ENCODE peak calls at places on chromosomes 6 and 20, in ten cellular contexts. G is astrocyte, J is hepatocyte, F is heart left ventricle, M is psoas muscle, O is SK-N-SH, N is lung, I is esophagus squamous epithelium, Q is adrenal gland, R is brain microvascular endothelial cell. T is an unnamed sample.

GRCh38 chr20:7232796-7233195 is 465.3 kb downstream of the BMP2 start:
- DNase-seq in G (no peak), J (no peak), F (no peak), M (no peak), O (no peak), N (no peak), I (no peak), Q (no peak), R (no peak), T (no peak)

GRCh38 chr6:37554480-37554819 is 54.8 kb upstream of the CCDC167 start:
- DNase-seq in G (peak; percentile 66), J (no peak), F (no peak), M (no peak), O (no peak), N (no peak), I (no peak), Q (no peak), R (peak; percentile 26), T (no peak)

GRCh38 chr20:49656304-49656703 is 57.4 kb downstream of the B4GALT5 start:
- DNase-seq in G (peak; percentile 26), J (no peak), F (no peak), M (no peak), O (no peak), N (peak; percentile 56), I (no peak), Q (no peak), R (no peak), T (no peak)

GRCh38 chr6:47163536-47163935 is 121.4 kb upstream of the ADGRF1 start:
- DNase-seq in G (no peak), J (no peak), F (no peak), M (no peak), O (no peak), N (no peak), I (no peak), Q (no peak), R (no peak), T (no peak)

GRCh38 chr20:1022871-1023270 is 20.8 kb upstream of the RSPO4 start:
- DNase-seq in G (no peak), J (no peak), F (no peak), M (no peak), O (no peak), N (no peak), I (no peak), Q (no peak), R (no peak), T (no peak)

GRCh38 chr6:29553268-29554057 is 6.1 kb downstream of the UBD start:
- DNase-seq in G (peak; percentile 9), J (peak; percentile 88), F (peak; percentile 31), M (peak; percentile 82), O (peak; percentile 53), N (peak; percentile 77), I (no peak), Q (peak; percentile 56), R (peak; percentile 66), T (no peak)

GRCh38 chr6:30589754-30590358 is 18.6 kb downstream of the ABCF1 start:
- DNase-seq in G (no peak), J (no peak), F (no peak), M (no peak), O (no peak), N (no peak), I (no peak), Q (no peak), R (no peak), T (no peak)

GRCh38 chr6:65229768-65230167 is 477.3 kb downstream of the EYS start:
- DNase-seq in G (peak; percentile 16), J (no peak), F (no peak), M (no peak), O (no peak), N (no peak), I (no peak), Q (no peak), R (no peak), T (no peak)

GRCh38 chr6:34333858-34334257 is 58.6 kb downstream of the NUDT3 start:
- DNase-seq in G (no peak), J (no peak), F (peak; percentile 58), M (peak; percentile 55), O (no peak), N (no peak), I (no peak), Q (no peak), R (no peak), T (no peak)
- H3K36me3 ChIP-seq in G (peaks cover 3% of the 10 kb centered on the region), J (no peaks in the 10 kb centered on the region), F (peaks cover 7% of the 10 kb centered on the region), M (no peaks in the 10 kb centered on the region), O (peaks cover 24% of the 10 kb centered on the region), N (peaks cover 2% of the 10 kb centered on the region), I (no peaks in the 10 kb centered on the region), Q (no peaks in the 10 kb centered on the region), R (no peaks in the 10 kb centered on the region), T (peaks cover 2% of the 10 kb centered on the region)

GRCh38 chr20:56627122-56628014 is 1.7 kb upstream of the TFAP2C start:
- DNase-seq in G (no peak), J (no peak), F (no peak), M (no peak), O (peak; percentile 26), N (no peak), I (no peak), Q (no peak), R (no peak), T (no peak)

GRCh38 chr20:56625837-56626236 is 3.3 kb upstream of the TFAP2C start:
- DNase-seq in G (no peak), J (no peak), F (no peak), M (no peak), O (no peak), N (no peak), I (no peak), Q (no peak), R (no peak), T (no peak)

GRCh38 chr20:56626367-56627121 is 2.6 kb upstream of the TFAP2C start:
- DNase-seq in G (no peak), J (peak; percentile 71), F (no peak), M (no peak), O (peak; percentile 74), N (no peak), I (no peak), Q (peak; percentile 24), R (no peak), T (no peak)

GRCh38 chr20:56628015-56628872 is 862 bp upstream of the TFAP2C start:
- DNase-seq in G (no peak), J (peak; percentile 35), F (no peak), M (no peak), O (peak; percentile 32), N (no peak), I (no peak), Q (no peak), R (no peak), T (no peak)

DNA sequence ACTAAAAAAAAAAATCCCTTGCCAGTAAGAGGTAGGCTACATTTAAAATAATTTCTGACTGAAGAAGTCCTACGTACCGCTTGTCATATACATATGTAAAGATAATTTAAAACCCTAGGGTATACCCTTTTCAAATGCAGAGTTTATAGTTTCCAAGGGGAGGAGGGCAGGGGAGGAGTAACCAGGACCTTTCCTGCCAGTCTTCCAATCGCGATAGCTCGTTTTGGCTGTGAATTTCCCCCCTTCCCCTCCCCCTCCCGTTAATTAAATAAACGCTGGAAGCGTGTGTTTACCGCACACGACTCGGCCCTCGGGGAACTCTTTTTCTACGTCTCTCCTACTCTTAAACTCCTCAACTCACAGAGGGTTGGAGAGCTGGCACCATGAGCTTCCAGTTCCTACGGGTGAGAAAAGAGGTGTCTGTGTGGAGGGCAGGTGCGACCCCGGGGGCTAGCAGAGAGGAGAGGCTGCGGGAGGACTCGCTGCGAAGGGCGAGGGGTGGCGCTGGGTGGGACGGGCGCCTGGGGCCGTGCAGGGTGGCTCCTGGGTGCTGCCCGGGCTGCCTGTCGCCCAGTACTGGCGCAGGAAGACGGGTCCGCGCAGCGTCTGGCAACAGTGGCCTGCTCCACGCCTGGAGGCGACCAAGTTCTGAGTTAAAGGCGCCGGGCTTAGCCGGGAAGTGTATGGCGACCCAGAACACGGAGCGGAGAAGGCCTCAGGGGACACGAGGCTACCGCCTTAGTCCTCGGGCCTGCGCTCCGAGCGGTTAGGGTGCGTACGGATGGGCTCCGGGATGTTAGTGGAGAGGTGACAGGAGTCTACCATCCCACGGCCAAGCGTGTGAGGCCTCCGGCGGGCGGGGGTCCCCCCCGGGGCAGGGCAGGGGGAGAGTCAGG is 4.1 kb upstream of the TFAP2C start:
- DNase-seq in G (no peak), J (no peak), F (no peak), M (no peak), O (peak; percentile 23), N (no peak), I (no peak), Q (no peak), R (no peak), T (no peak)
- H3K4me3 ChIP-seq in G (no peak overlapping the region), J (no peak overlapping the region), F (no peak overlapping the region), M (no peak overlapping the region), O (no peak overlapping the region), N (no peak overlapping the region), I (no peak overlapping the region), Q (no peak overlapping the region), R (no peak overlapping the region), T (no peak overlapping the region)

DNA sequence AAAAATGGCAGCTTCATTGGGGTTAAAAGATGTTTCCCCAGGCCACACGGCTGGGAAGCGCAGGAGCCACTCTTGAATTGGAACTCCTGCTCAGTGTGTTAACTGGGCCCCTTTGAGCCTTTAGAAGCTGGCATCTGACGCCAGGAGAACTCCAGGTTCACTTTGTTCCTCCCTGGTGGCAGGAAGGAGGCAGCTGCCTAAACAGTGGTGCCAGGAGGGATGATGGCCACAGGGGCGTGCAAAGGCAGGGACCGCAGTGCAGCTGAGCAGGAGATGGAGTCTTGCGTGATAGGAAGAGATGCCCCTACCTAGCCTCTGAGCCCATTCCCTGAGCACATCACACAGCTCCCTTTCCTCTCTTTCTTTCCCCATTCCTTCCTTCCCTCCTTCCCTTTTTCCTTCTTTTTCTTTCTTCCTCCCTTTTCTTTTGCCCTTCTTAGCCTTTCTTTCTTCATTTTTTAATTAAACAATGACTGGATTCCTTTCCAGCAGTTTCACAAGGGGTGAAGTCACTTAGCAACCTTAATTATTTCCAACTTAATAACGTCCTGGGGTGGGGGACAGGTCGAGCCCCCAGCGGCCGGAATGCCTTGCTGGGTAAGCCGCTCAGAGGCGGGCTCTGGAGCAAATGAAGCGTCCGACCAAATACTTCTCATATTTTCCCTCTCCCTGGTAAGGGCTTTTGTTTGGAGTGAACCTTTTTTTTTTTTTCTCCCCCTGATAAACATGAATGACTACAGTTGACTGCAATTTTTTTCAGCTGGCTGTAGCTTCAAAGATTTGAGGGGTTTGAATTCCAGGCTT is 20.8 kb upstream of the BMP7 start:
- DNase-seq in G (no peak), J (peak; percentile 36), F (no peak), M (no peak), O (no peak), N (no peak), I (no peak), Q (no peak), R (no peak), T (no peak)
- H3K27me3 ChIP-seq in G (peaks cover 61% of the 10 kb centered on the region), J (no peaks in the 10 kb centered on the region), F (peaks cover 73% of the 10 kb centered on the region), M (no peaks in the 10 kb centered on the region), O (no peaks in the 10 kb centered on the region), N (no peaks in the 10 kb centered on the region), I (peaks cover 76% of the 10 kb centered on the region), Q (peaks cover 14% of the 10 kb centered on the region), R (peaks cover 44% of the 10 kb centered on the region), T (peaks cover 27% of the 10 kb centered on the region)

DNA sequence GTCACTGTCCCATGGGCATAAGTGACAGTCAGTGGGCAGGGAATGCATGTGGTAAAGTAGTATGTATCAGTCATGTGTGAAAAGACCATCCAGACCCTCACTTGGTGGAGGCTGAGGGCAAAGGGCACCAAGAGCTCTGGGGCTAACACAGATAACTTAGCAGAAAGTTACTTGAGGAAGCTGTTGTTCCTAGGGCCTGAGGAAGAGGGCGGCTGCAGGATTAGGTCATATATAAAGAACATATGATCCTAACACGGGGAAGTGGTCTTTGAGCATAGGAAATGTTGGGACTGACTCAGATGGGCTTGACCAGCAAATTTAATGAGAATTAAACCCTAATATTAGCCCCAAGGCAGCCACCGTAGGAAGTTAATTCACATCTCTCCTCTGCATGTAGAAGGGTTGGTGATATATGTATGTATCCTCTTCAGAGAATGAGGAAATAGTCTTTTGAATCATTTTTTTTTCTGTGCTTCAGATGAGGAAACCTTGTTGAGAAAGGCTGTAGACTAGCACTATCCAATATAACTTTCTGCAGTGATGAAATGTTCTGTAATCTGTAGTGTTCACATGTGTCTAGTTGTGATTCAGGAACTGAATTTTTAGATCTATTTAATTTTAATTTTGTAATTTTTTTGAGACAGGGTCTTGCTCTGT is 9.2 kb upstream of the ZBTB9 start:
- DNase-seq in G (no peak), J (no peak), F (no peak), M (no peak), O (peak; percentile 3), N (no peak), I (no peak), Q (no peak), R (no peak), T (no peak)
- H3K36me3 ChIP-seq in G (peaks cover 2% of the 10 kb centered on the region), J (no peaks in the 10 kb centered on the region), F (peaks cover 28% of the 10 kb centered on the region), M (peaks cover 9% of the 10 kb centered on the region), O (no peaks in the 10 kb centered on the region), N (peaks cover 42% of the 10 kb centered on the region), I (peaks cover 11% of the 10 kb centered on the region), Q (peaks cover 34% of the 10 kb centered on the region), R (peaks cover 22% of the 10 kb centered on the region), T (peaks cover 47% of the 10 kb centered on the region)

T was measured in BJ.